ENCODE peak calls at places on chromosomes 11 and 22, in ten cellular contexts. H, X, J, Q, T, S, N, Z, G and K are unnamed samples.

GRCh38 chr11:72583177-72583553 is 91.1 kb downstream of the PDE2A start:
- DNase-seq in H (no peak), X (no peak), J (no peak), Q (no peak), T (no peak), S (no peak), N (no peak), Z (no peak), G (no peak), K (no peak)

GRCh38 chr11:86152006-86152862 is 83.3 kb upstream of the PICALM start:
- DNase-seq in H (peak; percentile 92), X (peak; percentile 84), J (no peak), Q (no peak), T (peak; percentile 95), S (no peak), N (peak; percentile 61), Z (no peak), G (no peak), K (peak; percentile 71)

GRCh38 chr22:46734830-46735453 is 3.1 kb downstream of the CERK start:
- DNase-seq in H (no peak), X (no peak), J (peak; percentile 57), Q (no peak), T (no peak), S (no peak), N (no peak), Z (no peak), G (peak; percentile 40), K (no peak)

GRCh38 chr11:48116843-48117242 is 99.8 kb upstream of the OR4B1 start:
- DNase-seq in H (no peak), X (no peak), J (peak; percentile 38), Q (peak; percentile 38), T (no peak), S (no peak), N (peak; percentile 39), Z (no peak), G (no peak), K (peak; percentile 28)

GRCh38 chr11:118928870-118929495 is 3.3 kb upstream of the BCL9L start:
- DNase-seq in H (peak; percentile 70), X (peak; percentile 31), J (peak; percentile 82), Q (peak; percentile 64), T (peak; percentile 65), S (no peak), N (peak; percentile 62), Z (peak; percentile 75), G (no peak), K (peak; percentile 66)

GRCh38 chr11:69644071-69644961 is 3.4 kb downstream of the CCND1 start:
- DNase-seq in H (peak; percentile 94), X (peak; percentile 85), J (peak; percentile 88), Q (peak; percentile 79), T (peak; percentile 38), S (peak; percentile 66), N (peak; percentile 78), Z (no peak), G (no peak), K (peak; percentile 91)

GRCh38 chr11:61503135-61503770 is 5.3 kb upstream of the LRRC10B start:
- DNase-seq in H (no peak), X (no peak), J (peak; percentile 67), Q (no peak), T (no peak), S (no peak), N (no peak), Z (no peak), G (no peak), K (no peak)

GRCh38 chr11:45754261-45754709 is 50.7 kb upstream of the SLC35C1 start:
- DNase-seq in H (peak; percentile 51), X (no peak), J (no peak), Q (no peak), T (no peak), S (no peak), N (no peak), Z (no peak), G (no peak), K (no peak)

GRCh38 chr11:3154001-3154599 is 11.0 kb downstream of the OSBPL5 start:
- DNase-seq in H (peak; percentile 34), X (peak; percentile 40), J (no peak), Q (no peak), T (no peak), S (no peak), N (peak; percentile 29), Z (no peak), G (no peak), K (no peak)

GRCh38 chr11:94877446-94878200 is 95.7 kb downstream of the CWC15 start:
- DNase-seq in H (peak; percentile 63), X (no peak), J (no peak), Q (no peak), T (no peak), S (no peak), N (no peak), Z (no peak), G (no peak), K (peak; percentile 88)

GRCh38 chr11:94638902-94639373 is 71.8 kb downstream of the PIWIL4 start:
- DNase-seq in H (no peak), X (no peak), J (no peak), Q (no peak), T (peak; percentile 58), S (no peak), N (peak; percentile 45), Z (no peak), G (no peak), K (peak; percentile 54)

GRCh38 chr11:64000026-64000739 is 13.9 kb downstream of the OTUB1 start:
- DNase-seq in H (peak; percentile 61), X (no peak), J (no peak), Q (no peak), T (peak; percentile 71), S (peak; percentile 23), N (peak; percentile 73), Z (no peak), G (peak; percentile 73), K (no peak)

GRCh38 chr11:4607111-4607510 is 920 bp downstream of the TRIM68 start:
- DNase-seq in H (peak; percentile 23), X (no peak), J (no peak), Q (no peak), T (peak; percentile 23), S (no peak), N (no peak), Z (no peak), G (no peak), K (peak; percentile 8)

GRCh38 chr11:94568717-94569116 is 1.5 kb downstream of the PIWIL4 start:
- DNase-seq in H (no peak), X (no peak), J (no peak), Q (no peak), T (no peak), S (no peak), N (no peak), Z (no peak), G (no peak), K (no peak)

GRCh38 chr22:49963647-49964026 is 3.1 kb downstream of the PIM3 start:
- DNase-seq in H (no peak), X (no peak), J (no peak), Q (no peak), T (no peak), S (no peak), N (no peak), Z (no peak), G (no peak), K (no peak)

GRCh38 chr22:18954941-18955571 is 19.0 kb upstream of the PRODH start:
- DNase-seq in H (no peak), X (no peak), J (no peak), Q (no peak), T (no peak), S (no peak), N (no peak), Z (no peak), G (no peak), K (no peak)

GRCh38 chr22:50469377-50470305 is 5.2 kb downstream of the SBF1 start:
- DNase-seq in H (peak; percentile 68), X (peak; percentile 86), J (no peak), Q (no peak), T (no peak), S (no peak), N (peak; percentile 72), Z (no peak), G (peak; percentile 87), K (peak; percentile 69)

GRCh38 chr11:34267440-34267839 is 90.4 kb downstream of the ABTB2 start:
- DNase-seq in H (no peak), X (no peak), J (no peak), Q (no peak), T (no peak), S (no peak), N (no peak), Z (no peak), G (no peak), K (no peak)

GRCh38 chr22:36144886-36145541 is 15.5 kb downstream of the APOL3 start:
- DNase-seq in H (peak; percentile 64), X (peak; percentile 66), J (peak; percentile 66), Q (peak; percentile 62), T (peak; percentile 72), S (peak; percentile 56), N (peak; percentile 78), Z (no peak), G (peak; percentile 15), K (peak; percentile 76)